ENCODE peak calls at places on chromosomes 12 and 14, in five cellular contexts. M, Q, P, B and T are unnamed samples.

GRCh38 chr14:79093542-79093941 is 923.4 kb downstream of the NRXN3 start:
- DNase-seq in P (no peak), M (no peak), B (no peak), Q (no peak), T (no peak)

GRCh38 chr12:122961551-122962329 is 4.5 kb downstream of the ABCB9 start:
- DNase-seq in B (no peak), P (peak), M (peak), Q (peak), T (no peak)

GRCh38 chr14:55115861-55116245 is 13.2 kb upstream of the LGALS3 start:
- DNase-seq in P (no peak), Q (no peak), M (no peak), B (no peak), T (no peak)

GRCh38 chr12:31702047-31702446 is 26.8 kb downstream of the AMN1 start:
- DNase-seq in B (peak), M (peak), P (no peak), Q (no peak), T (no peak)

GRCh38 chr12:12353276-12353675 is 3.2 kb upstream of the MANSC1 start:
- DNase-seq in P (no peak), M (no peak), Q (no peak), B (no peak), T (no peak)

GRCh38 chr14:92670967-92671366 is 77.5 kb downstream of the LGMN start:
- DNase-seq in P (no peak), Q (no peak), M (no peak), B (peak), T (no peak)

GRCh38 chr12:24902521-24903304 is 46.2 kb downstream of the BCAT1 start:
- DNase-seq in M (peak), Q (peak), B (peak), P (no peak), T (no peak)

GRCh38 chr12:2624543-2625266 is 170.1 kb upstream of the FKBP4 start:
- DNase-seq in Q (no peak), M (peak), P (no peak), B (peak), T (no peak)

GRCh38 chr14:71834308-71835204 is 97.7 kb upstream of the RGS6 start:
- DNase-seq in P (no peak), B (no peak), Q (no peak), M (no peak), T (no peak)

GRCh38 chr12:16605666-16606116 is 271 bp downstream of the LMO3 start:
- DNase-seq in Q (no peak), M (peak), B (no peak), P (no peak), T (no peak)

GRCh38 chr14:104420990-104421389 is 158.6 kb upstream of the C14orf180 start:
- DNase-seq in Q (no peak), B (no peak), M (no peak), P (no peak), T (no peak)

GRCh38 chr14:71532349-71532748 is 399.9 kb upstream of the RGS6 start:
- DNase-seq in Q (no peak), B (peak), P (no peak), M (no peak), T (no peak)

GRCh38 chr12:97075583-97076268 is 168.7 kb downstream of the NEDD1 start:
- DNase-seq in P (no peak), Q (no peak), M (peak), B (peak), T (no peak)

GRCh38 chr14:90511252-90511651 is 114.4 kb downstream of the CALM1 start:
- DNase-seq in Q (no peak), P (no peak), M (no peak), B (no peak), T (no peak)

GRCh38 chr12:119931402-119931801 is 54.3 kb upstream of the CIT start:
- DNase-seq in Q (no peak), P (no peak), B (no peak), M (peak), T (no peak)

GRCh38 chr12:74619886-74620285 is 82.3 kb downstream of the ATXN7L3B start:
- DNase-seq in M (peak), B (no peak), Q (no peak), P (no peak), T (no peak)

GRCh38 chr12:75568387-75568786 is 57.0 kb upstream of the KRR1 start:
- DNase-seq in Q (no peak), M (peak), P (no peak), B (peak), T (no peak)

GRCh38 chr12:124463341-124463861 is 104.0 kb downstream of the NCOR2 start:
- DNase-seq in Q (no peak), P (no peak), B (no peak), M (no peak), T (no peak)

GRCh38 chr14:49982082-49982481 is 89.2 kb downstream of the ARF6 start:
- DNase-seq in P (no peak), Q (no peak), B (no peak), M (no peak), T (no peak)

GRCh38 chr14:63276492-63277342 is 42.0 kb downstream of the GPHB5 start:
- DNase-seq in B (peak), M (peak), P (peak), Q (no peak), T (peak)

GRCh38 chr12:6080149-6081045 is 44.1 kb downstream of the VWF start:
- DNase-seq in P (no peak), Q (no peak), B (no peak), M (peak), T (no peak)

GRCh38 chr14:38553586-38553985 is 297.7 kb upstream of the CLEC14A start:
- DNase-seq in Q (no peak), B (peak), P (no peak), M (no peak), T (no peak)

GRCh38 chr12:31037921-31038320 is 35.7 kb upstream of the DDX11 start:
- DNase-seq in M (peak), B (no peak), Q (no peak), P (no peak), T (no peak)

GRCh38 chr12:109462868-109463692 is 14.0 kb downstream of the KCTD10 start:
- DNase-seq in B (peak), M (peak), P (peak), Q (peak), T (peak)

GRCh38 chr12:13864081-13864673 is 117.2 kb downstream of the GRIN2B start:
- DNase-seq in P (peak), M (peak), B (peak), Q (peak), T (peak)

GRCh38 chr12:69329669-69330428 is 18.3 kb upstream of the LYZ start:
- DNase-seq in B (no peak), Q (peak), M (no peak), P (no peak), T (no peak)

GRCh38 chr12:27424631-27425230 is 21.8 kb upstream of the SMCO2 start:
- DNase-seq in B (peak), M (peak), P (peak), Q (peak), T (peak)

GRCh38 chr12:124295431-124296058 is 652 bp downstream of the RFLNA start:
- DNase-seq in Q (peak), P (no peak), M (no peak), B (no peak), T (no peak)

GRCh38 chr12:68373836-68374314 is 41.7 kb upstream of the MDM1 start:
- DNase-seq in M (no peak), Q (no peak), B (no peak), P (no peak), T (no peak)

GRCh38 chr14:80762829-80763228 is 178.7 kb downstream of the CEP128 start:
- DNase-seq in Q (no peak), P (no peak), B (no peak), M (peak), T (no peak)

GRCh38 chr12:124539084-124540041 is 28.0 kb downstream of the NCOR2 start:
- DNase-seq in M (no peak), P (no peak), Q (no peak), B (no peak), T (no peak)

GRCh38 chr14:70885343-70886014 is 21.8 kb upstream of the PCNX1 start:
- DNase-seq in Q (no peak), M (no peak), B (no peak), P (no peak), T (no peak)

GRCh38 chr12:114408415-114408814 is 2.5 kb upstream of the TBX5 start:
- DNase-seq in P (no peak), M (no peak), B (no peak), Q (no peak), T (no peak)

GRCh38 chr12:51388066-51388799 is 3.0 kb downstream of the GALNT6 start:
- DNase-seq in P (no peak), Q (no peak), M (peak), B (no peak), T (no peak)

GRCh38 chr14:96052541-96053105 is 13.5 kb downstream of the C14orf132 start:
- DNase-seq in P (no peak), M (no peak), B (no peak), Q (no peak), T (no peak)

GRCh38 chr12:55060470-55060869 is 40.7 kb downstream of the NEUROD4 start:
- DNase-seq in P (no peak), B (no peak), M (peak), Q (no peak), T (no peak)

GRCh38 chr12:116441292-116441691 is 117.9 kb upstream of the MAP1LC3B2 start:
- DNase-seq in M (no peak), Q (no peak), B (peak), P (no peak), T (no peak)

GRCh38 chr12:121337416-121337815 is 14.8 kb downstream of the ANAPC5 start:
- DNase-seq in Q (no peak), M (no peak), P (no peak), B (no peak), T (no peak)

DNA sequence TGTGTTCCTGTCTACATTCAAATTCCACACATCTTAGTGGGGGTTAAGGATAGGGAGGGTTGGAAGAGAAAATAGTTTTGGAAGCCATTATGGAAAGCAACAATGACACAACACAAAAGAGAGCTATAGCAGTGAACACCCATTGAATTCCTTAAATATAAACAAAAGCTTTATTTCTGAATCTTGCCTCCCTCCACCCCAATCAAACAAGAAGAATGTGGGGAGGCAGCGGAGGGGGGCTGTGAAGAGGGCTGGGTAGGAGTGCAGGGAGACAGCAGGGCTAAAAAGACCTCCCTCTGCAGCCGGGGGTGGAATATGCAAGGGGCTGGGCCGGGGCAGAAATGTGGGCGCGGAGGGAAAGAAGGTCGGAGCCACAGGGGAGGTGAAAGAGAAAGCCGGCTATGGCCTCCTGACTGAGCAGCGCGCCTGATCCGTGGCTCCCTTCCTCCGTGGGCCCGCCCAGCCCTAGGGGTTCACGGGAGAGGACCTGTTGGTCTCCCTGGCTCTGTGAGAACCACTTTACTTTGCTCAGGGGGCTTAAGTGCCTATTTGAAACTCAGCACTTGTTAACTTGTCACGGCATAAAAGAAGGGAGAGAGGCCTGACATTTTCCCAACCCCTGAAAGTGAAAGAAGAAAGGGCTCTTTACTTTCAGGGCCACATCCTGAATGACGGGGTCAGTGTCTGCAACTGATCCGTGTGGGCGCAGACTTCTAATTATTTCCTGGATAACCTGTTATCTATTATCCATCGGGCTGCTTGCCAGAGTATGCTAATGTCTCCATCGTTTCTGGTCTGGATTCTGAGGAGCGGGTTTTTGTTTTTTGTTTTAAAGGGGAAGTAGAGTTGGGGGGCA is 127.3 kb upstream of the MAX start:
- DNase-seq in B (peak), Q (peak), P (no peak), M (no peak), T (no peak)
- H3K4me3 ChIP-seq in B (no peak), Q (no peak), P (no peak), M (peak), T (no peak)

DNA sequence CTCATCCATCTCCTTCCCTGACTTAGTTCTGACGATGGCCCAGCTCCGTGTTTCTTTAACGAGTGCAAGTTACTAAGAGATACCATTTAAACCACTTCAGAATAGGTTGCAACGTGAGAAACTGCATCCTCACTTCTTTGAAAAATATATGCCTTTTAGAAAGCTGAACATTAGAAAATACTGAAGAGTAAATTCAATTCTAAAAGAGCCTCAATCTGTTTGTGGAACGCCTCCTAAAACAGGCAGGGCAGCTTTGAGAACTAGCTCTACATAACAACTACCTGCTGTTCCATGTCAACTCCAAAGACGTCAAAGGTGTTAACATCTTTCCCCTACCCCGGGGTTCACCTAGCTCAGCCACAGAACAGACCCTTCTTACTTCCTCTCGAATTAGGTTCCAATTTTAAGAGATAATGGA is 3.5 kb downstream of the BHLHE41 start:
- DNase-seq in P (no peak), Q (no peak), M (no peak), B (no peak), T (no peak)
- H3K4me3 ChIP-seq in P (no peak), Q (no peak), M (no peak), B (peak), T (no peak)

GRCh38 chr14:100386121-100386520 is 63.0 kb downstream of the SLC25A47 start:
- DNase-seq in M (no peak), B (no peak), P (no peak), Q (no peak), T (no peak)
- H3K4me3 ChIP-seq in M (no peak), B (no peak), P (no peak), Q (no peak), T (no peak)

GRCh38 chr12:94873368-94874085 is 130.0 kb downstream of the NDUFA12 start:
- DNase-seq in M (no peak), B (no peak), P (no peak), Q (peak), T (no peak)
- H3K4me3 ChIP-seq in M (no peak), B (peak), P (peak), Q (no peak), T (no peak)

DNA sequence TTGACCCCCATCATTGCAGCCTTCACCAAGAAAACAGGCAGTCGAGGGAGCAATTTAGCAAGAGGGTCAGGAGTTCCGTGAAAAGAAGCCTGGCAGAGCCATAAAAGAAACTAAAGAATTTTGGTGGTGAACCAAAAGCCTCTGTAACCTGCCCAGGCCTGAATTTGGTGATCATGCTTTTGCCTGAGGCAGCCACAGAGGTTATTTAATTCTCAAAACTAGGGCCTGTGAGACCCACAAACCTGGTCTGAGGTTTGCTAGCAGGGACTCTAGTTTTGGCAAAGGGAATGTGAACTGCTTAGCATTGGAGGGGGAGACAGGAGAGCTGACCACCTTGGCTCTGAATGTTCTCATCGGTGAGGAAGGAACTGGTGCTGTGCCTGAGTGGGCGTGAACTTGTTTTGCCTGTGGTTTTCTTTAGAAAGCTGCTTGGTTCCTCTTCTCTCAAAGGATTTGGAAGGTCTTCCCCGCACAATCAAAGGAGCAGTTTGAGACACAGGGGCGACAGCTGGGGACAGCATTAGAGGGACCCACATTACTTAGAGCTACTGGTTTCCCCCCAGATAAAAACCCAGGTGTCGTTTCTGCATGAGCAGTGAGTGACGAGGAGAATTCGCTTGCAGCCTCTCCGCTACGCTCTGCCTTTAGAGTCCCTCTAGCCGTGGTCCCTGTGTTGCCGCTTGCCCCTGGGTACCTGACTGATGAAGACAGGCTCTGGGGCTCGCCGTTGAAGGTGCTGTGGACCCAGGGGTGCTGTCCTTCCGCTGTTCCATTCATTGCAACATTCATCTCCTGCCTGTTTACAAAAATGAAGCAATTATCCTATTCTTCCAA is 12.6 kb upstream of the WNT5B start:
- DNase-seq in M (peak), B (no peak), P (no peak), Q (no peak), T (no peak)
- H3K4me3 ChIP-seq in M (no peak), B (no peak), P (no peak), Q (no peak), T (no peak)